ENCODE peak calls at places on chromosomes 12 and 14, in four cellular contexts. M is IMR-90, G is K562, S is GM12878. D is an unnamed sample.

GRCh38 chr14:32593290-32593942 is 264.3 kb downstream of the AKAP6 start:
- DNase-seq in M (peak), S (no peak), G (no peak), D (no peak)

GRCh38 chr14:41285193-41285748 is 321.4 kb upstream of the LRFN5 start:
- DNase-seq in S (no peak), G (no peak), M (peak), D (no peak)

GRCh38 chr14:50018236-50019210 is 97.8 kb downstream of the VCPKMT start:
- DNase-seq in S (no peak), M (peak), G (no peak), D (peak)

GRCh38 chr14:89681086-89682018 is 264.3 kb upstream of the FOXN3 start:
- DNase-seq in M (no peak), S (peak), G (no peak), D (no peak)

GRCh38 chr12:91604897-91605296 is 422.3 kb upstream of the DCN start:
- DNase-seq in G (no peak), S (no peak), M (no peak), D (peak)

GRCh38 chr14:36521598-36522345 is 1.7 kb upstream of the NKX2-1 start:
- DNase-seq in S (no peak), M (no peak), G (no peak), D (no peak)

GRCh38 chr14:101231828-101232227 is 328.3 kb upstream of the RTL1 start:
- DNase-seq in M (no peak), S (no peak), G (no peak), D (no peak)

GRCh38 chr12:98644433-98644711 is 216 bp downstream of the IKBIP start:
- DNase-seq in M (no peak), G (no peak), S (no peak), D (no peak)

DNA sequence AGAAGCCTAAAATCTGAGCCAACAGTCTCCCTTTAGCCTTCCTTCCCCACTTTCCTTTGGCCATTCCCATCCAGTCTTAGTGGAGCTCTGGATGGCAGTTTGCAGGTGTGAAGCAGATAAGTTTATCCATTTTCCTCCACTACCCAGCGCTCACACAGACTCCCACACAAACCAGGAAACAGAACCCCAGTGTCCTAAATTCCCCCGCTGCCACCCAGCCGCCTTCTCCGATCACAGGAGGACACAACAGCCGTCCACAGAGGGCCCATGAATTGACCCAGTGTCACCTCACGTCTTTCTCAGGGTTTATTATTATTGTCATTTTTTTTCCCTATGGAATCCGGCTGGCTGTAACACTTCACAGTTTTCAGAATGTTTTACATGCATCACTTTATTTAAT is 16.4 kb downstream of the CD9 start:
- DNase-seq in S (no peak), M (no peak), G (no peak), D (no peak)
- H3K4me2 ChIP-seq in S (no peak), M (no peak), G (no peak), D (peak)

DNA sequence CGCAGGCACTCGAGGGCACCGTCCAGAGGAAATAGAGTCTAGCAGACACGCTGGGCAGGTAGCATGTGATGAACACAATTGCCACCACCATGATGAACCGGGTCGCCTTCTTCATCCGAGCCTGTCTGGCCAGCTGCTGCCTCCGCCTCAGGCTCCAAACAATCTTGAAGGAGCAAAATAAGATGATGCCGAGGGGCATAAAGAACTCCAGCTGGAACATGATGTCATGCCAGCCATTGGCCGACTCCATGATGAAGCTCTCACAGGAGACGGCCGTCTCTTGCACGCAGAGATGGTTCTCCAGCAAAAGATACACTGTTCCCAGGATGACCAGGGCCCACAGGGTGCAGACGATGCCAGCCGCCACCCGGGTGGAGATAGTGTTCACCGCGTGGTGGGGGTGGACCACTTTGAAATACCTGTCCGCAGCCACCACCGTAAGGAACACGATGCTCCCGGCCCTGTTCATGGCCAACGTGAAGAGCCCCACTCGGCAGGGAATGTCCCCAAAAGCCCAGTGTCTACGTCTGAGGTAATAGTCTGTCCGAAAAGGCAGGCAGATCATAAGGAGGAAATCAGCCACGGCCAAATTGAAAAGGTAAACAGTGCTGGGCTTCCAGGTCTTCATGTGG is 945 bp downstream of the HCAR1 start:
- DNase-seq in S (no peak), M (no peak), G (no peak), D (no peak)
- TF ChIP-seq FOS in S (no peak), M (no peak), G (no peak), D (no peak)

GRCh38 chr12:102005256-102005655 is 56.5 kb downstream of the WASHC3 start:
- DNase-seq in M (no peak), S (no peak), G (no peak), D (no peak)
- H3K4me2 ChIP-seq in M (no peak), S (no peak), G (no peak), D (no peak)

GRCh38 chr12:81094718-81095360 is 17.0 kb downstream of the ACSS3 start:
- DNase-seq in G (no peak), M (no peak), S (no peak), D (no peak)
- TF ChIP-seq FOS in G (no peak), M (no peak), S (no peak), D (no peak)

DNA sequence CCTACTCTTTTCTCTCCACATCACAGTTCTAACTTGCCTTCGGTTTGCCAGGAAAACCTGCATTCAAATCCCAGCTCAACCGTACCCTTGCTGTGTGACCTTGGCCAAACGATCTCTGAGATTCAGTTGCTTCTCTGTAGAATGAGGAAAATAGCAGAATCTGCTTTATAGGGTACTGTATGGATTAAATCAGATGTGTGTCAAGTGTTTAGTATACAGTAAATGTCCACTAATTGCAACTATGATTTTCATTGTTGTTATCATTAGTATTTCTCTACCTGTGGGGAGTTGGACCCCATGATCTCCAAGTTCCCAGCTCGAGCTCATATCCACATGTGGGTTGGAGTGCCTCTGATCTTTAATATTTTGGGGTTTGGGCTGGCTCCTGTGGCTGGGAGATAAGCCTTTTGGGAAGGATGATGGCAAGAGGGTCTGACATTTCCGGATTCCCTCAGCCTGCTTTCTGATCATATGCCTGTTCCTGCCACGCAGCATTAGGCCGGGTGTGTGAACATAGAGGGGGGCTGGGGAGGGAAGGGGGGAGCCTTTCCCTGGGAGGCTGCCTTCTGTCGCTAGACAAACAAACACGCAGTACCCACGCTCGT is 213.3 kb upstream of the LHX5 start:
- DNase-seq in M (no peak), S (no peak), G (peak), D (no peak)
- H3K4me2 ChIP-seq in M (no peak), S (no peak), G (peak), D (no peak)

GRCh38 chr14:65169351-65169750 is 67.0 kb upstream of the MAX start:
- DNase-seq in M (peak), G (no peak), S (peak), D (no peak)
- TF ChIP-seq FOS in M (no peak), G (no peak), S (no peak), D (no peak)

D was measured in endothelial cell of umbilical vein.